ENCODE peak calls at places on chromosomes 3 and 15, in eight cellular contexts. O, P, S, Q, E, T, M and I are unnamed samples.

GRCh38 chr15:44573386-44573785 is 36.4 kb downstream of the EIF3J start:
- DNase-seq in O (no peak), P (no peak), S (no peak), Q (no peak), E (no peak), T (no peak), M (no peak), I (no peak)

GRCh38 chr15:42498212-42499038 is 3.0 kb downstream of the SNAP23 start:
- DNase-seq in O (no peak), P (no peak), S (no peak), Q (no peak), E (no peak), T (no peak), M (peak; percentile 32), I (no peak)

GRCh38 chr3:46076606-46077005 is 49.3 kb upstream of the XCR1 start:
- DNase-seq in O (no peak), P (no peak), S (no peak), Q (no peak), E (no peak), T (no peak), M (peak; percentile 17), I (no peak)

GRCh38 chr15:100945006-100945405 is 25.8 kb downstream of the LRRK1 start:
- DNase-seq in O (no peak), P (no peak), S (no peak), Q (no peak), E (no peak), T (no peak), M (no peak), I (no peak)

GRCh38 chr15:63212050-63212973 is 22.9 kb downstream of the RAB8B start:
- DNase-seq in O (no peak), P (no peak), S (no peak), Q (no peak), E (no peak), T (no peak), M (peak; percentile 67), I (no peak)

GRCh38 chr3:108552267-108553159 is 36.7 kb downstream of the CIP2A start:
- DNase-seq in O (peak; percentile 21), P (no peak), S (no peak), Q (no peak), E (peak; percentile 19), T (no peak), M (peak; percentile 27), I (no peak)

GRCh38 chr15:89445553-89445952 is 50.8 kb downstream of the RHCG start:
- DNase-seq in O (no peak), P (peak; percentile 53), S (no peak), Q (no peak), E (no peak), T (no peak), M (no peak), I (no peak)

GRCh38 chr3:188683032-188683491 is 488.7 kb upstream of the TPRG1 start:
- DNase-seq in O (peak; percentile 43), P (no peak), S (no peak), Q (no peak), E (no peak), T (no peak), M (no peak), I (no peak)

GRCh38 chr3:50117120-50117519 is 28.4 kb downstream of the RBM5 start:
- DNase-seq in O (no peak), P (no peak), S (no peak), Q (no peak), E (no peak), T (no peak), M (no peak), I (no peak)

GRCh38 chr3:107132674-107133073 is 244.6 kb upstream of the CCDC54 start:
- DNase-seq in O (no peak), P (no peak), S (no peak), Q (no peak), E (no peak), T (no peak), M (peak; percentile 56), I (no peak)

GRCh38 chr3:139120336-139120971 is 75.8 kb upstream of the PRR23C start:
- DNase-seq in O (peak; percentile 44), P (no peak), S (no peak), Q (no peak), E (peak; percentile 21), T (no peak), M (peak; percentile 50), I (no peak)

GRCh38 chr3:149621218-149622005 is 36.4 kb downstream of the WWTR1 start:
- DNase-seq in O (peak; percentile 86), P (no peak), S (no peak), Q (no peak), E (no peak), T (no peak), M (no peak), I (no peak)

GRCh38 chr15:66105286-66105984 is 148.1 kb downstream of the MEGF11 start:
- DNase-seq in O (no peak), P (peak; percentile 36), S (no peak), Q (no peak), E (no peak), T (no peak), M (no peak), I (no peak)

GRCh38 chr15:25403771-25404170 is 35.1 kb downstream of the UBE3A start:
- DNase-seq in O (no peak), P (no peak), S (no peak), Q (no peak), E (no peak), T (no peak), M (no peak), I (no peak)

GRCh38 chr15:25402342-25402741 is 36.5 kb downstream of the UBE3A start:
- DNase-seq in O (no peak), P (no peak), S (no peak), Q (no peak), E (no peak), T (no peak), M (no peak), I (peak; percentile 15)

GRCh38 chr15:25397110-25397509 is 41.7 kb downstream of the UBE3A start:
- DNase-seq in O (peak; percentile 8), P (no peak), S (no peak), Q (no peak), E (no peak), T (no peak), M (no peak), I (no peak)

GRCh38 chr15:25406846-25407245 is 32.0 kb downstream of the UBE3A start:
- DNase-seq in O (no peak), P (no peak), S (no peak), Q (no peak), E (no peak), T (no peak), M (no peak), I (no peak)

DNA sequence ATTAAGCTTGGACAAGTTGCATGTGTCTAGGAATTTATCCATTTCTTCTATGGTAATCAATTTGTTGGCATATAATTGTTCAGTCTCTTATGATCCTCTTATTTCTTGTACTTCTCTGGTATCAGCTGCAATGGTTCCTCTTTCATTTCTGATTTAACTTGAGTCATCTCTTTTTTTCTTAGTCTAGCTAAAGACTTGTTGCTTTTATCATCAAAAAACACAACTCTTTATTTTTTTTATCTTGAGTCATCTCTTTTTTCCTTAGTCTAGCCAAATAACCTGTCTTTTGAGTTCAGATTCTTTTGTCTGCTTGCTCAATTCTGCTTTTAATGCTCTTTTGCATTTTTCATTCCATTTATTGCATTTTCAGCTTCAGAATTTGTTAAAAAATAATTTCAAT is 37.3 kb downstream of the UBE3A start:
- DNase-seq in O (no peak), P (no peak), S (no peak), Q (no peak), E (no peak), T (no peak), M (no peak), I (no peak)
- H3K27ac ChIP-seq in O (no peak overlapping the region), P (no peak overlapping the region), S (no peak overlapping the region), Q (no peak overlapping the region), E (no peak overlapping the region), T (no peak overlapping the region), M (no peak overlapping the region), I (no peak overlapping the region)

GRCh38 chr15:75639191-75639708 is 774 bp downstream of the IMP3 start:
- DNase-seq in O (peak; percentile 32), P (no peak), S (no peak), Q (no peak), E (no peak), T (no peak), M (no peak), I (no peak)

GRCh38 chr15:75636026-75636425 is 4.0 kb downstream of the IMP3 start:
- DNase-seq in O (no peak), P (no peak), S (no peak), Q (no peak), E (no peak), T (no peak), M (no peak), I (no peak)

GRCh38 chr15:75639709-75640482 is at the start of gene IMP3:
- DNase-seq in O (peak; percentile 96), P (peak; percentile 95), S (peak; percentile 94), Q (peak; percentile 96), E (peak; percentile 95), T (peak; percentile 96), M (peak; percentile 99), I (peak; percentile 97)

GRCh38 chr15:75640483-75641175 is 605 bp upstream of the IMP3 start:
- DNase-seq in O (peak; percentile 54), P (no peak), S (peak; percentile 68), Q (no peak), E (peak; percentile 54), T (peak; percentile 70), M (peak; percentile 73), I (no peak)

GRCh38 chr15:75637245-75638009 is 2.6 kb downstream of the IMP3 start:
- DNase-seq in O (no peak), P (no peak), S (no peak), Q (no peak), E (no peak), T (no peak), M (peak; percentile 45), I (no peak)
- H3K4me3 ChIP-seq in O (peak overlapping the region; percentile 95), P (no peak overlapping the region), S (peak overlapping the region; percentile 7), Q (no peak overlapping the region), E (no peak overlapping the region), T (peak overlapping the region; percentile 76), M (peak overlapping the region; percentile 93), I (no peak overlapping the region)

DNA sequence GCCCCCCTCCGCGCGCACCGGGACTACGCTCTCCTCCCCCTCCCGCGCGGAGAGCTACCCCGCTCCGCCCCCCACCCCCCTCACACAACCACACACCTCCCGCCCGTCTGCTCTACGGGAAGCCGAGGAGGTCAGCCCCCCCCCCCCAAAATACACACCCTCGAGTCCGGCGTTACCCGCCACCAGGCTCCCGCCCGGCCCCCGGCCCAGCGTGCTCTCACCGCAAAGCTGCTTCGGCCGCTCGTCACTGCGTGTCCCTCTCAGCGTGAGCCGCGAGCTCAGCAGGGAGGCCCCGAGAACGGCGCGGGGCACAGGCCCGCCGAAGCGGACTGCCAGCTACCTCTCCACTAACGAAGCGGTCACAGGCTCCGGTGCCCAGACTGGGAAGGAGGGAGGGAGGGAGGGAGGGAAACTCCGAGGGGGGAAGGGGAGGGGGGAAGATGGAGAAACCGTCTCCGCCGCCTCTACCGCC is 252 bp downstream of the SIN3A start:
- DNase-seq in O (no peak), P (no peak), S (no peak), Q (no peak), E (no peak), T (no peak), M (no peak), I (no peak)
- H3K4me1 ChIP-seq in O (peaks cover 22% of the 10 kb centered on the region), P (peaks cover 12% of the 10 kb centered on the region), S (peaks cover 39% of the 10 kb centered on the region), Q (peaks cover 7% of the 10 kb centered on the region), E (peaks cover 32% of the 10 kb centered on the region), T (peaks cover 19% of the 10 kb centered on the region), M (peaks cover 8% of the 10 kb centered on the region), I (no peaks in the 10 kb centered on the region)

DNA sequence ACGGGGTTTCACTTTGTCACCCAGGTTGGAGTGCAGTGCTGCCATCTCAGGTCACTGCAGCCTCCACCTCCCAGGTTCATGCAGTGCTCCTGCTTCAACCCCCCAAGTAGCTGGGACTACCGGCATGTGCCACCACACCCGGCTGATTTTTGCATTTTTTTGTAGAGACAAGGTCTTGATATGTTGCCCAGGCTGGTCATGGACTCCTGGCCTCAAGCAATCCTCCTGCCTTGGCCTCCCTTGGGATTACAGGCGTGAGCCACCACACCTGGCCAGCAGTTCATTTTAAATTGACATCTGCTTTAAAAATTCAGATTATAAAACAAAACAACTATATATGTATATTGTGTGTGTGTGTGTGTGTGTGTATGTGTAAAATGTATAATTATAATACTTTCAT is 38.3 kb downstream of the CALML4 start:
- DNase-seq in O (no peak), P (no peak), S (no peak), Q (no peak), E (no peak), T (no peak), M (no peak), I (no peak)
- H3K27ac ChIP-seq in O (no peak overlapping the region), P (no peak overlapping the region), S (no peak overlapping the region), Q (no peak overlapping the region), E (no peak overlapping the region), T (no peak overlapping the region), M (no peak overlapping the region), I (no peak overlapping the region)